ENCODE peak calls at places on chromosomes 1 and 21, in seven cellular contexts. W is IMR-90, H is H9, U is neuronal stem cell, V is mesendoderm, R is H1, J is mesenchymal stem cell. Z is an unnamed sample.

GRCh38 chr1:43238104-43238503 is 31.7 kb upstream of the TMEM125 start:
- DNase-seq in R (peak), U (peak), H (peak), W (peak), V (peak), J (peak), Z (peak)

GRCh38 chr1:154943649-154944421 is 7.3 kb upstream of the PMVK start:
- DNase-seq in V (peak), H (peak), J (peak), W (peak), U (peak), R (peak), Z (peak)

GRCh38 chr1:77830946-77831345 is 51.5 kb downstream of the MIGA1 start:
- DNase-seq in R (no peak), J (peak), U (no peak), H (no peak), W (no peak), V (no peak), Z (no peak)

GRCh38 chr1:115069626-115070308 is 19.5 kb downstream of the TSPAN2 start:
- DNase-seq in H (no peak), J (no peak), R (no peak), W (peak), U (no peak), V (no peak), Z (no peak)

GRCh38 chr1:54811066-54811465 is 9.9 kb upstream of the TTC22 start:
- DNase-seq in V (no peak), J (no peak), H (no peak), R (peak), U (no peak), W (no peak), Z (no peak)

GRCh38 chr1:150267896-150268295 is 920 bp downstream of the APH1A start:
- DNase-seq in H (no peak), R (no peak), U (no peak), W (no peak), J (no peak), V (no peak), Z (no peak)

GRCh38 chr1:40404670-40405462 is 31.3 kb downstream of the SMAP2 start:
- DNase-seq in U (peak), J (peak), V (peak), W (peak), H (no peak), R (no peak), Z (peak)

GRCh38 chr1:25684216-25684965 is 67.8 kb downstream of the MAN1C1 start:
- DNase-seq in U (no peak), W (no peak), J (no peak), R (no peak), V (no peak), H (no peak), Z (no peak)

GRCh38 chr1:151251656-151252470 is 2.7 kb upstream of the PSMD4 start:
- DNase-seq in J (peak), V (peak), H (peak), U (peak), W (peak), R (peak), Z (peak)

GRCh38 chr1:17539526-17540254 is at the start of gene ARHGEF10L:
- DNase-seq in U (peak), J (peak), R (no peak), W (no peak), H (no peak), V (no peak), Z (no peak)

GRCh38 chr21:43300496-43301423 is 126.2 kb downstream of the SIK1 start:
- DNase-seq in U (no peak), J (no peak), H (no peak), V (no peak), R (no peak), W (peak), Z (no peak)

GRCh38 chr1:42940851-42941639 is 17.6 kb downstream of the SLC2A1 start:
- DNase-seq in H (peak), W (peak), V (peak), U (no peak), R (no peak), J (peak), Z (peak)

GRCh38 chr1:53328490-53329182 is 766 bp upstream of the LRP8 start:
- DNase-seq in U (peak), V (peak), R (peak), J (peak), H (peak), W (no peak), Z (no peak)

GRCh38 chr1:236140705-236141446 is 1.5 kb upstream of the GPR137B start:
- DNase-seq in R (peak), H (no peak), J (no peak), U (no peak), V (peak), W (peak), Z (peak)

GRCh38 chr1:203672354-203672753 is 45.7 kb downstream of the ATP2B4 start:
- DNase-seq in H (no peak), J (peak), R (no peak), V (no peak), W (peak), U (no peak), Z (no peak)

GRCh38 chr21:42002421-42002958 is 7.7 kb downstream of the ZBTB21 start:
- DNase-seq in R (no peak), U (no peak), H (no peak), J (peak), V (no peak), W (peak), Z (peak)

GRCh38 chr1:55559111-55559510 is 343.9 kb upstream of the USP24 start:
- DNase-seq in W (peak), U (no peak), H (no peak), J (no peak), V (no peak), R (no peak), Z (no peak)

GRCh38 chr1:212858055-212858460 is at the start of gene FLVCR1:
- DNase-seq in U (peak), W (peak), H (peak), R (peak), J (peak), V (peak), Z (peak)
- H3K4ac ChIP-seq in U (peak), W (peak), H (no peak), R (peak), J (peak), V (peak), Z (peak)

GRCh38 chr1:222867316-222867715 is 52.5 kb downstream of the DISP1 start:
- DNase-seq in U (no peak), J (no peak), R (no peak), H (no peak), W (no peak), V (no peak), Z (no peak)
- H2AK5ac ChIP-seq in U (no peak), J (no peak), R (no peak), H (no peak), W (no peak), V (no peak), Z (no peak)

DNA sequence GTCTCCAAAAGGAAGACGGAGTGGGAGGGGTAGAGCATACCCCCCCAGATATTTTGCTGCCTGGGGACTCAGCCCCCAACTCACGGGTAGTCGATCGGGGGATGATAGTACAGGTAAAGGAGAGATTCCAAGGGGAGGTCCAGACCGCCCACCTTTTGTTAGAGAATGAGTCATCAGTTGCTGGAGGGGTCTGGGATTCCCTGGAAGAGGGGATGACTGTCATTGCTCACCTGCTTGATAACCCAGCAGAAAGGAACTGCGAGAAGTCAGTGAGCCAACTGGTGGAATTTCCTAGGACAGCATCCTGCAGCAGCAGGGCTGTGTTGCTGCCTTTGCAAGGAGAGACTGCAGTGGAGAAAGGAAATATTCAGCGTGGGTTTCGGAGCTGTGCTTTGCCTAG is 64.4 kb downstream of the MACF1 start:
- DNase-seq in U (no peak), R (peak), J (peak), V (peak), W (peak), H (peak), Z (peak)
- H3K4ac ChIP-seq in U (no peak), R (no peak), J (no peak), V (peak), W (peak), H (peak), Z (no peak)

GRCh38 chr1:191588905-191589304 is 569.4 kb upstream of the RGS18 start:
- DNase-seq in U (no peak), H (no peak), J (no peak), R (no peak), V (no peak), W (no peak), Z (no peak)

GRCh38 chr1:191589536-191589935 is 568.7 kb upstream of the RGS18 start:
- DNase-seq in V (no peak), W (no peak), H (no peak), U (no peak), R (no peak), J (no peak), Z (no peak)

GRCh38 chr1:191582169-191582568 is 576.1 kb upstream of the RGS18 start:
- DNase-seq in U (no peak), R (no peak), W (no peak), H (no peak), J (no peak), V (peak), Z (no peak)

GRCh38 chr1:191590578-191590977 is 567.7 kb upstream of the RGS18 start:
- DNase-seq in W (no peak), H (no peak), R (no peak), V (no peak), J (no peak), U (no peak), Z (no peak)

GRCh38 chr1:191585095-191585494 is 573.2 kb upstream of the RGS18 start:
- DNase-seq in U (no peak), R (no peak), W (no peak), J (no peak), V (no peak), H (no peak), Z (no peak)
- H2AK5ac ChIP-seq in U (no peak), R (no peak), W (no peak), J (no peak), V (no peak), H (no peak), Z (no peak)

Z was measured in trophoblast cell.